ENCODE peak calls at places on chromosomes 11 and 22, in ten cellular contexts. Z, M, K, R, U, B, Y, S, X and L are unnamed samples. For H3K36me3, the result is how much of the 10 kb centered on the place peaks cover.

GRCh38 chr11:126999366-126999765 is 1.2 kb downstream of the KIRREL3 start:
- DNase-seq in Z (no peak), M (no peak), K (no peak), R (no peak), U (no peak), B (no peak), Y (no peak), S (no peak), X (no peak), L (peak)

GRCh38 chr11:93169950-93170561 is 27.7 kb downstream of the SLC36A4 start:
- DNase-seq in Z (no peak), M (peak), K (no peak), R (peak), U (no peak), B (no peak), Y (no peak), S (no peak), X (no peak), L (peak)

GRCh38 chr22:26656896-26657851 is at the start of gene MIAT:
- DNase-seq in Z (peak), M (no peak), K (peak), R (peak), U (peak), B (peak), Y (no peak), S (peak), X (peak), L (peak)

GRCh38 chr11:128494418-128495332 is 92.7 kb downstream of the ETS1 start:
- DNase-seq in Z (no peak), M (no peak), K (no peak), R (no peak), U (no peak), B (no peak), Y (no peak), S (peak), X (peak), L (no peak)

GRCh38 chr11:65121447-65121864 is 478 bp downstream of the FAU start:
- DNase-seq in Z (no peak), M (no peak), K (no peak), R (peak), U (no peak), B (peak), Y (no peak), S (peak), X (peak), L (peak)

GRCh38 chr22:46905415-46905814 is 143.0 kb downstream of the TBC1D22A start:
- DNase-seq in Z (no peak), M (no peak), K (no peak), R (no peak), U (peak), B (no peak), Y (no peak), S (no peak), X (no peak), L (no peak)

GRCh38 chr22:31926969-31927368 is 17.4 kb upstream of the YWHAH start:
- DNase-seq in Z (no peak), M (no peak), K (no peak), R (no peak), U (no peak), B (no peak), Y (no peak), S (no peak), X (no peak), L (peak)

GRCh38 chr11:55655096-55655495 is 6.9 kb upstream of the OR4C6 start:
- DNase-seq in Z (no peak), M (no peak), K (no peak), R (no peak), U (no peak), B (no peak), Y (no peak), S (no peak), X (no peak), L (no peak)

GRCh38 chr11:77113382-77114088 is 10.9 kb downstream of the OMP start:
- DNase-seq in Z (peak), M (peak), K (no peak), R (peak), U (peak), B (peak), Y (no peak), S (no peak), X (peak), L (peak)

GRCh38 chr22:17910561-17911311 is 113.6 kb downstream of the MICAL3 start:
- DNase-seq in Z (peak), M (peak), K (peak), R (peak), U (no peak), B (no peak), Y (peak), S (no peak), X (peak), L (peak)

GRCh38 chr11:61347916-61348461 is 13.7 kb downstream of the CYB561A3 start:
- DNase-seq in Z (no peak), M (no peak), K (no peak), R (no peak), U (no peak), B (no peak), Y (no peak), S (no peak), X (peak), L (no peak)

GRCh38 chr11:60378359-60378758 is at the start of gene MS4A7:
- DNase-seq in Z (no peak), M (no peak), K (no peak), R (no peak), U (no peak), B (peak), Y (no peak), S (no peak), X (no peak), L (no peak)

GRCh38 chr22:46612904-46613605 is 7.1 kb upstream of the GRAMD4 start:
- DNase-seq in Z (no peak), M (peak), K (peak), R (no peak), U (no peak), B (no peak), Y (no peak), S (peak), X (no peak), L (no peak)

GRCh38 chr11:32706985-32707736 is 87.3 kb downstream of the CCDC73 start:
- DNase-seq in Z (no peak), M (no peak), K (no peak), R (peak), U (no peak), B (no peak), Y (peak), S (no peak), X (peak), L (no peak)

GRCh38 chr11:122337241-122338176 is 221.5 kb upstream of the BLID start:
- DNase-seq in Z (no peak), M (peak), K (no peak), R (no peak), U (no peak), B (no peak), Y (no peak), S (no peak), X (no peak), L (no peak)

GRCh38 chr11:82969811-82970210 is 68.3 kb downstream of the DDIAS start:
- DNase-seq in Z (no peak), M (no peak), K (no peak), R (no peak), U (no peak), B (no peak), Y (no peak), S (peak), X (peak), L (no peak)

GRCh38 chr22:47784991-47785390 is 1022.5 kb downstream of the TBC1D22A start:
- DNase-seq in Z (no peak), M (no peak), K (no peak), R (no peak), U (no peak), B (no peak), Y (no peak), S (no peak), X (no peak), L (no peak)

GRCh38 chr22:30296324-30296723 is 7.0 kb upstream of the CASTOR1 start:
- DNase-seq in Z (no peak), M (no peak), K (no peak), R (no peak), U (no peak), B (no peak), Y (no peak), S (peak), X (peak), L (no peak)

GRCh38 chr22:44689173-44689572 is 12.8 kb upstream of the PRR5 start:
- DNase-seq in Z (no peak), M (no peak), K (no peak), R (no peak), U (no peak), B (no peak), Y (no peak), S (no peak), X (peak), L (no peak)

GRCh38 chr11:78465169-78465942 is 47.7 kb upstream of the GAB2 start:
- DNase-seq in Z (no peak), M (no peak), K (no peak), R (no peak), U (no peak), B (peak), Y (no peak), S (peak), X (no peak), L (no peak)

GRCh38 chr11:57491371-57492061 is 24.0 kb downstream of the SLC43A1 start:
- DNase-seq in Z (peak), M (peak), K (peak), R (peak), U (peak), B (no peak), Y (no peak), S (peak), X (peak), L (peak)

GRCh38 chr11:126135182-126136176 is 72.8 kb upstream of the CDON start:
- DNase-seq in Z (no peak), M (no peak), K (no peak), R (peak), U (no peak), B (no peak), Y (peak), S (no peak), X (no peak), L (no peak)

GRCh38 chr22:22520020-22520656 is at the start of gene ZNF280A:
- DNase-seq in Z (no peak), M (no peak), K (no peak), R (peak), U (no peak), B (no peak), Y (no peak), S (no peak), X (peak), L (peak)

GRCh38 chr11:62852523-62853188 is 13.3 kb upstream of the WDR74 start:
- DNase-seq in Z (no peak), M (no peak), K (no peak), R (no peak), U (no peak), B (no peak), Y (no peak), S (no peak), X (no peak), L (no peak)

GRCh38 chr11:86548278-86548917 is 124.0 kb downstream of the ME3 start:
- DNase-seq in Z (no peak), M (no peak), K (no peak), R (peak), U (no peak), B (no peak), Y (no peak), S (no peak), X (no peak), L (no peak)

GRCh38 chr11:1296287-1296686 is 13.1 kb downstream of the TOLLIP start:
- DNase-seq in Z (peak), M (no peak), K (no peak), R (no peak), U (no peak), B (no peak), Y (no peak), S (no peak), X (peak), L (no peak)

GRCh38 chr11:15663778-15664218 is 549.1 kb downstream of the INSC start:
- DNase-seq in Z (no peak), M (no peak), K (peak), R (no peak), U (no peak), B (no peak), Y (no peak), S (no peak), X (no peak), L (peak)

GRCh38 chr22:30891443-30891755 is 77.2 kb downstream of the MORC2 start:
- DNase-seq in Z (no peak), M (no peak), K (no peak), R (no peak), U (no peak), B (peak), Y (no peak), S (no peak), X (peak), L (peak)

GRCh38 chr11:78381867-78382266 is 35.8 kb downstream of the GAB2 start:
- DNase-seq in Z (peak), M (no peak), K (no peak), R (no peak), U (no peak), B (no peak), Y (peak), S (no peak), X (no peak), L (no peak)

GRCh38 chr11:95078526-95078925 is 11.1 kb upstream of the ENDOD1 start:
- DNase-seq in Z (no peak), M (no peak), K (no peak), R (peak), U (no peak), B (no peak), Y (no peak), S (no peak), X (no peak), L (no peak)

GRCh38 chr11:13831707-13832106 is 130.8 kb upstream of the SPON1 start:
- DNase-seq in Z (no peak), M (no peak), K (no peak), R (no peak), U (no peak), B (no peak), Y (no peak), S (no peak), X (no peak), L (no peak)

GRCh38 chr11:12433571-12434061 is 56.2 kb downstream of the PARVA start:
- DNase-seq in Z (no peak), M (no peak), K (no peak), R (peak), U (no peak), B (no peak), Y (peak), S (no peak), X (peak), L (no peak)

GRCh38 chr11:35210886-35211546 is 72.0 kb downstream of the CD44 start:
- DNase-seq in Z (no peak), M (no peak), K (no peak), R (peak), U (no peak), B (no peak), Y (no peak), S (no peak), X (no peak), L (no peak)

GRCh38 chr22:20567371-20567847 is 60.0 kb downstream of the MED15 start:
- DNase-seq in Z (no peak), M (no peak), K (no peak), R (peak), U (no peak), B (no peak), Y (peak), S (no peak), X (peak), L (no peak)

GRCh38 chr11:26477406-26477805 is 94.7 kb downstream of the MUC15 start:
- DNase-seq in Z (no peak), M (no peak), K (no peak), R (no peak), U (no peak), B (no peak), Y (no peak), S (no peak), X (no peak), L (no peak)

GRCh38 chr22:31561238-31561887 is 65.0 kb downstream of the SFI1 start:
- DNase-seq in Z (peak), M (peak), K (peak), R (peak), U (peak), B (peak), Y (no peak), S (peak), X (peak), L (peak)

GRCh38 chr22:32333769-32334639 is 23.7 kb upstream of the RFPL3 start:
- DNase-seq in Z (peak), M (no peak), K (no peak), R (no peak), U (no peak), B (no peak), Y (no peak), S (no peak), X (no peak), L (no peak)

GRCh38 chr22:44380716-44381500 is 68.2 kb upstream of the SHISAL1 start:
- DNase-seq in Z (no peak), M (no peak), K (no peak), R (peak), U (no peak), B (peak), Y (no peak), S (no peak), X (peak), L (no peak)

GRCh38 chr11:6612008-6612815 is at the start of gene TAF10:
- DNase-seq in Z (peak), M (peak), K (peak), R (peak), U (peak), B (peak), Y (peak), S (peak), X (peak), L (peak)

GRCh38 chr11:6614446-6614845 is 2.4 kb upstream of the TAF10 start:
- DNase-seq in Z (no peak), M (no peak), K (no peak), R (no peak), U (no peak), B (no peak), Y (no peak), S (no peak), X (no peak), L (no peak)

GRCh38 chr11:6615046-6615445 is 3.0 kb upstream of the TAF10 start:
- DNase-seq in Z (no peak), M (no peak), K (no peak), R (no peak), U (no peak), B (no peak), Y (no peak), S (no peak), X (no peak), L (no peak)

GRCh38 chr11:6612816-6613136 is 760 bp upstream of the TAF10 start:
- DNase-seq in Z (peak), M (no peak), K (peak), R (no peak), U (no peak), B (peak), Y (no peak), S (no peak), X (no peak), L (peak)

DNA sequence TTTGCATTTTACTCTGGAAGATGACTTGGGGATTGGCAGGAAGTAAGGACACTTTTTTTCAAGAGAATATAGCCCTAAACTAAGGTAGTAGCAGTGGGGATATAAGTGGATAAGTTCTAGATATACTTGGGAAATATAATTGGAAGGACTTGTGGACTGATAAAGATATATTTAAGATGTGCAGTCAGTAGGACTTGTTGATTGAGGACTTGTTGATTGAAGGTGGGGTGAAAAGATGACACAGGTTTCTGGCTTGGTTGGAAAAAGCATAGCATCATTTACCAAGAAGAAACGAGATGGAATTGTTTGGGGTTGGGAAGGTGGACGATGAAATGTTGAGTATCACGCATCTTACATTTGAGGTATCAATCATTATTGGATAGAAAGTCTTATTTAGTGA is 1.5 kb upstream of the TAF10 start:
- DNase-seq in Z (no peak), M (no peak), K (no peak), R (no peak), U (no peak), B (no peak), Y (no peak), S (no peak), X (no peak), L (no peak)
- H3K36me3 ChIP-seq in Z (under half), M (under half), K (under half), R (under half), U (half or more), B (under half), Y (under half), S (under half), X (half or more), L (under half)

GRCh38 chr11:68066742-68067141 is 27.9 kb downstream of the TCIRG1 start:
- DNase-seq in Z (no peak), M (no peak), K (no peak), R (no peak), U (no peak), B (no peak), Y (no peak), S (no peak), X (no peak), L (no peak)

GRCh38 chr11:68065841-68066240 is 27.0 kb downstream of the TCIRG1 start:
- DNase-seq in Z (no peak), M (no peak), K (no peak), R (no peak), U (no peak), B (no peak), Y (no peak), S (no peak), X (no peak), L (no peak)

GRCh38 chr11:68067991-68068390 is 29.2 kb downstream of the TCIRG1 start:
- DNase-seq in Z (no peak), M (no peak), K (no peak), R (no peak), U (no peak), B (no peak), Y (no peak), S (no peak), X (no peak), L (no peak)

GRCh38 chr11:68064876-68065275 is 26.1 kb downstream of the TCIRG1 start:
- DNase-seq in Z (no peak), M (no peak), K (no peak), R (no peak), U (peak), B (no peak), Y (no peak), S (no peak), X (no peak), L (no peak)
- H3K36me3 ChIP-seq in Z (half or more), M (half or more), K (under half), R (under half), U (half or more), B (under half), Y (under half), S (under half), X (under half), L (half or more)

DNA sequence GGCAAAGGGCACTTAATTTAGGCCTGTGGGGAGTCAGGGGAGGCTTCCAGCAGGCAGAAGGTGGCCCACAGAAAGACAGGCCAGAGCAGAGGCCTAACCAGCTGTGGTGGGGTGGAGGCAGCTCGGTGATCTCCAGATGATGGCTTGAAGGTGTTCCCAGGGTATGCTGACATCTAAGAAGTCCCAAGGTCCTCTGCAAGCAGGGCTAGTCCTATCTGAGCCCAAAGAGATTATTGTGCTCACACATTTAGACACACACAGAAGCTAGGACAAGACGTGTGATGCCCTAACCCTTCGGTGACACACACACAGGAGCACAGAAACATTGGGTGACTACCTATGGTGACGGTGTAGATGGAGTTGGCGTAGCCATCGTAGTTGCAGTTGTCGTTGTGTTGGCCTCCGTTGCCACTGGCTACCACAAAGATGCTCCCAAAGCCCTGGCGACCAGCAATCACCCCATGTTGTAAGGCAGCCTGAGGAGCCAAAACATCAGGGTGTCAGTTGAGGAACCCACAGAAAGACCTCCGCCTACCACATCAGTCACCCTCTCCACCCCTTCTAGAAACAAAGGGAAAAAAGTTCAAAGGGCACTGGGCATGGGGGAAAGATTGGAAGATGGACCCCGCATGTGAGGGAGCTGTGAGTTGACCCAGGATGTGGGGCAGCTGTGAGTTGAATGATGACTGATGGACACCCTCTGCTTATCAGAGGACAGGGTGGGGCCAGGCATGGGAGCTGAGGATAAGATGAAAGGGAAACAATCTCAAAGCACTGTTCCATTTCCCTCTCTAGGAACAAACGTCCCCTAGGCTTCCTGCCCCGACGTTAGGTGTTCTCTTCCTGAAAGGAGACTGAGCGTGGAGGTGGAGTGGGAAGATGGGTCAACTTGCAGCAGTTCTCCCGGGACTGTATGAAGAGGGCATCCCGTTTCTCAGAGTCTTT is 7.9 kb downstream of the PCSK7 start:
- DNase-seq in Z (no peak), M (no peak), K (no peak), R (no peak), U (no peak), B (no peak), Y (no peak), S (no peak), X (peak), L (no peak)
- H3K36me3 ChIP-seq in Z (half or more), M (under half), K (under half), R (under half), U (half or more), B (under half), Y (under half), S (half or more), X (half or more), L (under half)

DNA sequence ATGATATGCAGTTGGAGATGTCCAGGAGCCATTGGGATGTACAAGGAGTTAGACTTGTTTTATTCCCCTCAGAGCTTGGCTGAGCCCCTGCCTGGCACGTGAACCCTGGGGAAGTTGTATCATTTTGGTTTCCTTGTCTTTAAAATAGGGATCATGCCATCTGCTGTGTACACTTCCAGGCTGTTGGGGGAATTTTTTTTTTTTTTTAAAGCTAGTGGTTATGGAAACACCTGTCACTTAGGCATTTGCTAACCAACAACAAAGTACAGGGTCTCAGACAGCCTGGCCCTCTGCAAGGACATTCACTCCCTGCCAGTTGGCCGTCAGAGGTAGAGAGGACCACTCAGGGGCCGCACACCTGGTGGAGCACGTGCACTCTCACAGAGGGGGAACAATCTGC is 8.5 kb upstream of the RAB1B start:
- DNase-seq in Z (no peak), M (no peak), K (no peak), R (no peak), U (no peak), B (no peak), Y (no peak), S (no peak), X (no peak), L (no peak)
- H3K36me3 ChIP-seq in Z (under half), M (under half), K (under half), R (under half), U (half or more), B (under half), Y (under half), S (under half), X (under half), L (under half)